ENCODE peak calls at places on chromosomes 11 and 22, in five cellular contexts. E is K562, J is GM12892, H is GM23338, W is Panc1. C is an unnamed sample.

GRCh38 chr11:113168804-113169342 is 145.5 kb upstream of the TTC12 start:
- DNase-seq in E (no peak), J (no peak), H (no peak), W (no peak), C (no peak)

GRCh38 chr22:25970348-25970995 is 198.8 kb upstream of the SEZ6L start:
- DNase-seq in E (no peak), J (no peak), H (peak), W (no peak), C (no peak)

GRCh38 chr11:114185436-114185835 is 110.8 kb upstream of the NNMT start:
- DNase-seq in E (no peak), J (no peak), H (no peak), W (no peak), C (no peak)

GRCh38 chr11:113457784-113458183 is 17.4 kb downstream of the DRD2 start:
- DNase-seq in E (no peak), J (no peak), H (peak), W (no peak), C (no peak)

GRCh38 chr11:64885367-64886286 is 7.2 kb upstream of the EHD1 start:
- DNase-seq in E (peak), J (no peak), H (no peak), W (no peak), C (no peak)

GRCh38 chr22:19875531-19876313 is 21.0 kb upstream of the GNB1L start:
- DNase-seq in E (peak), J (no peak), H (no peak), W (no peak), C (peak)

GRCh38 chr22:44213489-44214043 is 32.8 kb downstream of the PARVG start:
- DNase-seq in E (no peak), J (no peak), H (no peak), W (no peak), C (no peak)

GRCh38 chr11:131980878-131981668 is 610.7 kb downstream of the NTM start:
- DNase-seq in E (no peak), J (no peak), H (no peak), W (no peak), C (no peak)

GRCh38 chr11:108592591-108593213 is 866 bp downstream of the EXPH5 start:
- DNase-seq in E (peak), J (peak), H (peak), W (no peak), C (no peak)

GRCh38 chr11:62127426-62127825 is 3.6 kb downstream of the INCENP start:
- DNase-seq in E (no peak), J (no peak), H (no peak), W (no peak), C (no peak)

GRCh38 chr11:3000032-3000961 is 8.2 kb upstream of the NAP1L4 start:
- DNase-seq in E (no peak), J (no peak), H (no peak), W (no peak), C (peak)

GRCh38 chr22:38080847-38081635 is 2.9 kb downstream of the SLC16A8 start:
- DNase-seq in E (no peak), J (no peak), H (peak), W (no peak), C (no peak)

GRCh38 chr11:75625970-75626691 is 42.7 kb downstream of the MAP6 start:
- DNase-seq in E (no peak), J (no peak), H (no peak), W (no peak), C (no peak)

GRCh38 chr11:34381775-34382174 is 24.0 kb upstream of the ABTB2 start:
- DNase-seq in E (no peak), J (no peak), H (no peak), W (no peak), C (no peak)

GRCh38 chr11:2804189-2804588 is 81.4 kb downstream of the CDKN1C start:
- DNase-seq in E (no peak), J (no peak), H (no peak), W (no peak), C (peak)

GRCh38 chr22:42018224-42018623 is 19.6 kb downstream of the WBP2NL start:
- DNase-seq in E (no peak), J (no peak), H (no peak), W (no peak), C (no peak)

GRCh38 chr11:74037309-74037708 is 28.4 kb upstream of the UCP3 start:
- DNase-seq in E (no peak), J (no peak), H (no peak), W (no peak), C (no peak)

GRCh38 chr22:22721681-22722309 is 77.4 kb downstream of the GGTLC2 start:
- DNase-seq in E (no peak), J (no peak), H (no peak), W (no peak), C (no peak)

GRCh38 chr11:17724020-17724908 is 4.9 kb downstream of the MYOD1 start:
- DNase-seq in E (no peak), J (no peak), H (no peak), W (no peak), C (no peak)

GRCh38 chr22:24744638-24745037 is 29.9 kb downstream of the PIWIL3 start:
- DNase-seq in E (no peak), J (no peak), H (no peak), W (no peak), C (no peak)

GRCh38 chr22:46813816-46814597 is 51.6 kb downstream of the TBC1D22A start:
- DNase-seq in E (no peak), J (no peak), H (no peak), W (no peak), C (no peak)

GRCh38 chr22:30572840-30573593 is 1.4 kb downstream of the GAL3ST1 start:
- DNase-seq in E (no peak), J (no peak), H (no peak), W (no peak), C (no peak)

DNA sequence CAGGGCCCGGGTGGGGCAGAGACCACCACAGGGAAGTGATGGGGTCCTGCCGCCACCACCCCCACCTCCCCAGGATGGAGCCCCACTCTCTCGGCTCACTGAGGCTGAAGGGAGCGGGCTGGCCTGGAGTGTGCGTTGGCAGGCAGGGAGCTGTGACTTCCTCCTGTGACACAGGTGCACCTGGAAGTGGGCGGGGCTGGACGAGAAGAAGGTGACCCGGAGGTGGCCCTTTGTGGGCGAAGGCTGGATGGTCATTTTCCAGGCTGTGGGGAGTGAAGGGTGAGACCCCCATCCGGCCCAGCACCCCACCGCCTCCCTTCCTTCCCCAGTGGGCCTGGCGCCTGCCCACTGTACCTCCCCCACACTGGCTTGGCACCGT is 15.4 kb downstream of the IL17REL start:
- DNase-seq in E (no peak), J (no peak), H (no peak), W (no peak), C (peak)
- TF ChIP-seq POLR2AphosphoS5 in E (no peak), J (no peak), H (no peak), W (no peak), C (no peak)

GRCh38 chr11:33178443-33179154 is 17.3 kb upstream of the CSTF3 start:
- DNase-seq in E (no peak), J (no peak), H (peak), W (no peak), C (no peak)

GRCh38 chr11:33185756-33186155 is 24.5 kb upstream of the CSTF3 start:
- DNase-seq in E (no peak), J (no peak), H (no peak), W (no peak), C (no peak)

GRCh38 chr11:33179431-33179830 is 18.2 kb upstream of the CSTF3 start:
- DNase-seq in E (no peak), J (no peak), H (peak), W (no peak), C (no peak)

GRCh38 chr11:33177676-33178336 is 16.5 kb upstream of the CSTF3 start:
- DNase-seq in E (no peak), J (no peak), H (peak), W (no peak), C (no peak)

GRCh38 chr11:33182246-33182878 is 21.1 kb upstream of the CSTF3 start:
- DNase-seq in E (no peak), J (no peak), H (no peak), W (no peak), C (no peak)
- TF ChIP-seq POLR2AphosphoS5 in E (no peak), J (no peak), H (no peak), W (no peak), C (no peak)

DNA sequence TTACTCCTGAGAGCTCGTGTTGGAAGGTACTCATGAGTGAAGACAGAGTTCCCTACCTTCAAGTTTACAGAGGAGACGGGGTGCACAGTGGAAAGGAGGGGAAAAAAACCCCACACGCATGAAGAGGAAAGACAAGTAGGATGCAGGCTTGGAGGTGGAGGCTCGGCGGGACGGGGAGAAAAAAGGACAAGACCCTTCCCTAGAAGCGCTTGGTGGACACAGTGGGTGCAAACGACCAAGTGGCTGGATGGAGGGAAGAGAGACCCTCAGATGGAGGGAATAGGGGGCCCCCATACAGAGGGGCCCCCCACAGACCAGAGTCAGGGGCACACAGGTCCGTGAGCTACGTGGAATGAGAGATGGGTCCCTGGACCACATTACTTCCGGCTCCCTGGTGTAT is 380.1 kb downstream of the SHANK2 start:
- DNase-seq in E (no peak), J (no peak), H (no peak), W (no peak), C (no peak)
- TF ChIP-seq POLR2AphosphoS5 in E (no peak), J (no peak), H (no peak), W (no peak), C (no peak)

DNA sequence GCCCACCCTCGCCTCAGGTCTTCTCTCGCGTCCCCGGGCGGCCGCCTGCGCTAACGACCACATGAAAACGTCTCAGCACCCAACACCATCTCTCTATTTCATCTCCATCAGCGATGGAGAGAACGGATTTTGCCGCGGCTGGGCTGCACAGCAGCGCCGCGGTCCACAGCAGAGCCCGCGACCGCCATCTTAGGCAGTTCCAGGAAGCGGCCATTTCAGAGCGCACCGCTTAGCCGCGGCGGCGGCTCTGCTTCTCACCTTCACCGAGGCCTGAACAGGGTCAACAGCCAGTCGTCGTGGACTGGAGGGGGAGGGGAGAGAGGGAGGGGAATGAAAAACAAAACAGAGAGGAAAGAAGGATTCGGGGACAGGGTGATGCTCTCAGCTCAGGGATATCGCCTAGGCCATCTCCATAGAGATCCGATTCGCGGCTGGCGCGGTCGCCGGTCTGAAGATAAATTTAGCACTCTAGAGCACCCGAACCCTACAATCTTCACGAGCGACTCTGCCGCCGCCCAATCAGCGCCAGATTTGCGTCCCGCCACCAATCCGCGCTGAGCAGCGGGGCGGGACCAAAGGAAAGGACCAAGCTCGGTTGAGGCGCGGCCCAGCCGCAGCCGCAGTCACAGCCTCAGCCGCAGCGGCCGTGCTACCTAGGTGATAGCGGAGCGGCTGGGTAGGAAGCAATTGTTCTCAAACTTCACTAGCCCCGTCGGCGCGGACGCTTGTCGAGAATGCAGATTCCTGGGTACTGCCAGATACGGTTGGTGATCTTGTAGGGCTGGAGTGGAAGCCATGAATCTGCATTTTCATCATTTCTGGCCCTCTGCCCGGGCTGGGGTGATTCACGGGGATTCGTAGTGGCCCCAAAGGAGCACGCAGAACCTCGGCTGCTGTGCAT is at the start of gene ZBED5:
- DNase-seq in E (peak), J (peak), H (peak), W (peak), C (peak)
- TF ChIP-seq POLR2AphosphoS5 in E (peak), J (peak), H (peak), W (peak), C (peak)

GRCh38 chr11:9506489-9507343 is 45.9 kb downstream of the ZNF143 start:
- DNase-seq in E (peak), J (no peak), H (peak), W (peak), C (no peak)
- TF ChIP-seq POLR2AphosphoS5 in E (no peak), J (no peak), H (no peak), W (no peak), C (no peak)

GRCh38 chr11:115980336-115980735 is 476.1 kb upstream of the CADM1 start:
- DNase-seq in E (no peak), J (no peak), H (no peak), W (no peak), C (no peak)
- TF ChIP-seq POLR2AphosphoS5 in E (no peak), J (no peak), H (no peak), W (no peak), C (no peak)

DNA sequence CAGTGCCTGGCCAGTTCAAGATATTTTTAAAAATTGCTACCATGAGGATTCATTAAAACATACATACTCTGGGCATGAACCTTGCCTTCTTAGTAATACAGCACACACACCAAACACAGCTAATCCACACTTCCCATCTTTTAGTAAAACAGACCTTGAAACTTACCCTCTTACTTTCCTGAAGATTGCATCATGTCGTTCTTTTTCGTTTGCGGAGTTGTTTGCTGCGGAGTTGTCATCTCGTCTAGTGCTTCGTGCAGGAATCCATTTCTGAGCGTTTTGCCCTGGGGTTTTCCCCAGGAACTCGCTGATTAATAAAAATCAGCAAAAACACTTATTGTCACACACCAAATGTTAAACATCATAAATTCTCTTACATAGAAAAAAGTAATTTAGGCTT is 3.0 kb downstream of the EIF4G2 start:
- DNase-seq in E (no peak), J (no peak), H (no peak), W (no peak), C (no peak)
- TF ChIP-seq POLR2AphosphoS5 in E (no peak), J (no peak), H (no peak), W (no peak), C (no peak)

GRCh38 chr11:67356867-67357561 is 3.7 kb upstream of the POLD4 start:
- DNase-seq in E (peak), J (peak), H (peak), W (no peak), C (no peak)

GRCh38 chr11:67355023-67355793 is 1.9 kb upstream of the POLD4 start:
- DNase-seq in E (no peak), J (no peak), H (no peak), W (no peak), C (no peak)

GRCh38 chr11:67355794-67356550 is 2.6 kb upstream of the POLD4 start:
- DNase-seq in E (no peak), J (no peak), H (no peak), W (no peak), C (no peak)

GRCh38 chr11:67356551-67356866 is 3.2 kb upstream of the POLD4 start:
- DNase-seq in E (no peak), J (no peak), H (no peak), W (no peak), C (no peak)

GRCh38 chr11:67357831-67358555 is 4.6 kb upstream of the POLD4 start:
- DNase-seq in E (peak), J (no peak), H (no peak), W (no peak), C (no peak)
- TF ChIP-seq POLR2AphosphoS5 in E (no peak), J (no peak), H (no peak), W (no peak), C (no peak)

C was measured in suprapubic skin.